ENCODE peak calls at places on chromosomes 3 and 15, in six cellular contexts. One of them, this sample, is unnamed.

GRCh38 chr3:31253782-31254181 is 278.9 kb upstream of the STT3B start:
- DNase-seq in stimulated activated CD4-positive, alpha-beta T cell treated with anti-CD3 and anti-CD28 coated beads, Interleukin-1b, Interleukin-23, amount 100 ng/mL, for 48 hours: peak
- DNase-seq in HCT116: no peak
- DNase-seq in SHP77: no peak
- DNase-seq in T47D: no peak
- DNase-seq in C1 segment of cervical spinal cord: no peak
- DNase-seq in this sample: no peak

GRCh38 chr15:39580630-39581500 is at the start of gene THBS1:
- DNase-seq in stimulated activated CD4-positive, alpha-beta T cell treated with anti-CD3 and anti-CD28 coated beads, Interleukin-1b, Interleukin-23, amount 100 ng/mL, for 48 hours: peak
- DNase-seq in HCT116: no peak
- DNase-seq in SHP77: no peak
- DNase-seq in T47D: peak
- DNase-seq in C1 segment of cervical spinal cord: no peak
- DNase-seq in this sample: peak

GRCh38 chr15:31563421-31563820 is 236.8 kb downstream of the KLF13 start:
- DNase-seq in stimulated activated CD4-positive, alpha-beta T cell treated with anti-CD3 and anti-CD28 coated beads, Interleukin-1b, Interleukin-23, amount 100 ng/mL, for 48 hours: no peak
- DNase-seq in HCT116: no peak
- DNase-seq in SHP77: no peak
- DNase-seq in T47D: no peak
- DNase-seq in C1 segment of cervical spinal cord: no peak
- DNase-seq in this sample: no peak

GRCh38 chr15:67784057-67784781 is 41.1 kb upstream of the SKOR1 start:
- DNase-seq in stimulated activated CD4-positive, alpha-beta T cell treated with anti-CD3 and anti-CD28 coated beads, Interleukin-1b, Interleukin-23, amount 100 ng/mL, for 48 hours: no peak
- DNase-seq in HCT116: no peak
- DNase-seq in SHP77: peak
- DNase-seq in T47D: no peak
- DNase-seq in C1 segment of cervical spinal cord: no peak
- DNase-seq in this sample: no peak

GRCh38 chr3:155805204-155805801 is 775 bp downstream of the C3orf33 start:
- DNase-seq in stimulated activated CD4-positive, alpha-beta T cell treated with anti-CD3 and anti-CD28 coated beads, Interleukin-1b, Interleukin-23, amount 100 ng/mL, for 48 hours: peak
- DNase-seq in HCT116: peak
- DNase-seq in SHP77: peak
- DNase-seq in T47D: no peak
- DNase-seq in C1 segment of cervical spinal cord: no peak
- DNase-seq in this sample: no peak

GRCh38 chr3:12972043-12972442 is 101.2 kb downstream of the IQSEC1 start:
- DNase-seq in stimulated activated CD4-positive, alpha-beta T cell treated with anti-CD3 and anti-CD28 coated beads, Interleukin-1b, Interleukin-23, amount 100 ng/mL, for 48 hours: no peak
- DNase-seq in HCT116: no peak
- DNase-seq in SHP77: no peak
- DNase-seq in T47D: no peak
- DNase-seq in C1 segment of cervical spinal cord: no peak
- DNase-seq in this sample: no peak

GRCh38 chr3:48820626-48821324 is 26.9 kb downstream of the PRKAR2A start:
- DNase-seq in stimulated activated CD4-positive, alpha-beta T cell treated with anti-CD3 and anti-CD28 coated beads, Interleukin-1b, Interleukin-23, amount 100 ng/mL, for 48 hours: no peak
- DNase-seq in HCT116: no peak
- DNase-seq in SHP77: no peak
- DNase-seq in T47D: no peak
- DNase-seq in C1 segment of cervical spinal cord: no peak
- DNase-seq in this sample: no peak

GRCh38 chr3:191434036-191434435 is 26.9 kb upstream of the PYDC2 start:
- DNase-seq in stimulated activated CD4-positive, alpha-beta T cell treated with anti-CD3 and anti-CD28 coated beads, Interleukin-1b, Interleukin-23, amount 100 ng/mL, for 48 hours: no peak
- DNase-seq in HCT116: no peak
- DNase-seq in SHP77: no peak
- DNase-seq in T47D: no peak
- DNase-seq in C1 segment of cervical spinal cord: no peak
- DNase-seq in this sample: no peak

GRCh38 chr15:89674526-89674925 is 4.6 kb downstream of the PLIN1 start:
- DNase-seq in stimulated activated CD4-positive, alpha-beta T cell treated with anti-CD3 and anti-CD28 coated beads, Interleukin-1b, Interleukin-23, amount 100 ng/mL, for 48 hours: no peak
- DNase-seq in HCT116: no peak
- DNase-seq in SHP77: no peak
- DNase-seq in T47D: no peak
- DNase-seq in C1 segment of cervical spinal cord: no peak
- DNase-seq in this sample: no peak

GRCh38 chr3:183455064-183455463 is 26.6 kb upstream of the MCF2L2 start:
- DNase-seq in stimulated activated CD4-positive, alpha-beta T cell treated with anti-CD3 and anti-CD28 coated beads, Interleukin-1b, Interleukin-23, amount 100 ng/mL, for 48 hours: no peak
- DNase-seq in HCT116: no peak
- DNase-seq in SHP77: no peak
- DNase-seq in T47D: no peak
- DNase-seq in C1 segment of cervical spinal cord: peak
- DNase-seq in this sample: no peak